ENCODE peak calls at places on chromosomes 1 and 21, in five cellular contexts. One of them, this sample, is unnamed. For H3K4me1, the result is how much of the 10 kb centered on the place peaks cover.

GRCh38 chr1:36497207-36497606 is 14.5 kb upstream of the CSF3R start:
- DNase-seq in upper lobe of left lung: no peak
- DNase-seq in uterus: no peak
- DNase-seq in DND-41: no peak
- DNase-seq in kidney: no peak
- DNase-seq in this sample: no peak

GRCh38 chr21:42021751-42022430 is 11.7 kb upstream of the ZBTB21 start:
- DNase-seq in upper lobe of left lung: no peak
- DNase-seq in uterus: no peak
- DNase-seq in DND-41: no peak
- DNase-seq in kidney: no peak
- DNase-seq in this sample: no peak

GRCh38 chr1:242425232-242425631 is 99.3 kb downstream of the PLD5 start:
- DNase-seq in uterus: no peak
- DNase-seq in upper lobe of left lung: no peak
- DNase-seq in DND-41: no peak
- DNase-seq in kidney: no peak
- DNase-seq in this sample: no peak

GRCh38 chr1:83508485-83509151 is 490.3 kb downstream of the TTLL7 start:
- DNase-seq in DND-41: peak
- DNase-seq in kidney: no peak
- DNase-seq in upper lobe of left lung: no peak
- DNase-seq in uterus: peak
- DNase-seq in this sample: no peak

GRCh38 chr1:76129731-76130130 is 55.2 kb downstream of the ST6GALNAC3 start:
- DNase-seq in uterus: no peak
- DNase-seq in DND-41: no peak
- DNase-seq in kidney: no peak
- DNase-seq in upper lobe of left lung: no peak
- DNase-seq in this sample: no peak

GRCh38 chr1:198918920-198919319 is 280.1 kb downstream of the PTPRC start:
- DNase-seq in kidney: no peak
- DNase-seq in upper lobe of left lung: no peak
- DNase-seq in uterus: no peak
- DNase-seq in DND-41: no peak
- DNase-seq in this sample: no peak

GRCh38 chr1:91682882-91683597 is 182.4 kb downstream of the CDC7 start:
- DNase-seq in upper lobe of left lung: no peak
- DNase-seq in uterus: no peak
- DNase-seq in DND-41: no peak
- DNase-seq in kidney: no peak
- DNase-seq in this sample: no peak

GRCh38 chr21:30842990-30843389 is 13.4 kb upstream of the KRTAP7-1 start:
- DNase-seq in DND-41: no peak
- DNase-seq in upper lobe of left lung: no peak
- DNase-seq in uterus: no peak
- DNase-seq in kidney: no peak
- DNase-seq in this sample: no peak

GRCh38 chr1:92538413-92539061 is 51.8 kb upstream of the GFI1 start:
- DNase-seq in upper lobe of left lung: no peak
- DNase-seq in uterus: no peak
- DNase-seq in kidney: no peak
- DNase-seq in DND-41: no peak
- DNase-seq in this sample: no peak

GRCh38 chr1:156572663-156573018 is 276 bp upstream of the IQGAP3 start:
- DNase-seq in DND-41: no peak
- DNase-seq in kidney: no peak
- DNase-seq in uterus: no peak
- DNase-seq in upper lobe of left lung: no peak
- DNase-seq in this sample: no peak

GRCh38 chr21:25456672-25457071 is 150.6 kb downstream of the MRPL39 start:
- DNase-seq in uterus: no peak
- DNase-seq in DND-41: no peak
- DNase-seq in kidney: no peak
- DNase-seq in upper lobe of left lung: no peak
- DNase-seq in this sample: no peak

GRCh38 chr1:234507626-234508387 is 28.8 kb upstream of the TARBP1 start:
- DNase-seq in uterus: no peak
- DNase-seq in kidney: no peak
- DNase-seq in upper lobe of left lung: no peak
- DNase-seq in DND-41: no peak
- DNase-seq in this sample: no peak

GRCh38 chr1:168960595-168960994 is 145.9 kb upstream of the ATP1B1 start:
- DNase-seq in DND-41: no peak
- DNase-seq in upper lobe of left lung: no peak
- DNase-seq in kidney: no peak
- DNase-seq in uterus: no peak
- DNase-seq in this sample: no peak

GRCh38 chr1:44036409-44037111 is 5.3 kb upstream of the SLC6A9 start:
- DNase-seq in upper lobe of left lung: peak
- DNase-seq in uterus: peak
- DNase-seq in kidney: no peak
- DNase-seq in DND-41: peak
- DNase-seq in this sample: peak

GRCh38 chr1:118223426-118223825 is 38.4 kb upstream of the SPAG17 start:
- DNase-seq in DND-41: no peak
- DNase-seq in uterus: no peak
- DNase-seq in kidney: no peak
- DNase-seq in upper lobe of left lung: no peak
- DNase-seq in this sample: peak

GRCh38 chr1:241837901-241838300 is 10.1 kb upstream of the EXO1 start:
- DNase-seq in uterus: no peak
- DNase-seq in kidney: no peak
- DNase-seq in DND-41: no peak
- DNase-seq in upper lobe of left lung: no peak
- DNase-seq in this sample: no peak

GRCh38 chr1:7255303-7256058 is 470.2 kb downstream of the CAMTA1 start:
- DNase-seq in kidney: no peak
- DNase-seq in uterus: no peak
- DNase-seq in upper lobe of left lung: no peak
- DNase-seq in DND-41: no peak
- DNase-seq in this sample: no peak

GRCh38 chr1:51314974-51315373 is 15.4 kb downstream of the TTC39A start:
- DNase-seq in upper lobe of left lung: peak
- DNase-seq in DND-41: no peak
- DNase-seq in kidney: peak
- DNase-seq in uterus: no peak
- DNase-seq in this sample: no peak

GRCh38 chr1:197911857-197912696 is 5.1 kb upstream of the LHX9 start:
- DNase-seq in DND-41: no peak
- DNase-seq in upper lobe of left lung: no peak
- DNase-seq in kidney: no peak
- DNase-seq in uterus: no peak
- DNase-seq in this sample: no peak

GRCh38 chr21:36122977-36123376 is 11.9 kb upstream of the CBR3 start:
- DNase-seq in upper lobe of left lung: no peak
- DNase-seq in kidney: no peak
- DNase-seq in DND-41: no peak
- DNase-seq in uterus: no peak
- DNase-seq in this sample: no peak

GRCh38 chr1:169692766-169693460 is 18.5 kb downstream of the SELL start:
- DNase-seq in uterus: no peak
- DNase-seq in upper lobe of left lung: no peak
- DNase-seq in kidney: no peak
- DNase-seq in DND-41: peak
- DNase-seq in this sample: no peak

GRCh38 chr21:45455321-45456013 is 50.5 kb downstream of the COL18A1 start:
- DNase-seq in upper lobe of left lung: no peak
- DNase-seq in kidney: peak
- DNase-seq in uterus: no peak
- DNase-seq in DND-41: no peak
- DNase-seq in this sample: peak

GRCh38 chr21:45457161-45457831 is 52.3 kb downstream of the COL18A1 start:
- DNase-seq in uterus: no peak
- DNase-seq in kidney: peak
- DNase-seq in upper lobe of left lung: no peak
- DNase-seq in DND-41: no peak
- DNase-seq in this sample: no peak

GRCh38 chr21:45457832-45458172 is 52.8 kb downstream of the COL18A1 start:
- DNase-seq in DND-41: no peak
- DNase-seq in kidney: peak
- DNase-seq in uterus: no peak
- DNase-seq in upper lobe of left lung: no peak
- DNase-seq in this sample: peak

GRCh38 chr21:45456014-45456835 is 51.3 kb downstream of the COL18A1 start:
- DNase-seq in upper lobe of left lung: no peak
- DNase-seq in uterus: no peak
- DNase-seq in DND-41: no peak
- DNase-seq in kidney: peak
- DNase-seq in this sample: peak

DNA sequence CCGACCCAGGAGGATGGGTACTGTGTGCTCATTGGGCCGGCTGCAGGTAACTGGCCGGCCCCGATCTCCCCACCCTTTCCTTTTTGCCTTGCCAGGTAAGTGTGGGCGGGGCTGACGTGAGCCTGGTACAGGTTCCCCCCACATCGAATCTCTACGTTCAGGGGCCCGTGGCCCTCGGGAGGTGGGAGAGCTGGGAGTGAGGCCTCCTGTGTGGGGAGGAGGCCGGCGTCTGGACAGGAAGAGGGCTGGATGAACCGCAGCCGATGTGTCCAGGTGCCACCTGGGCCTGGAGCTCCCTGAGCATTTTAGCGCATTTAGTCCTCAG is 51.8 kb downstream of the COL18A1 start:
- DNase-seq in upper lobe of left lung: no peak
- DNase-seq in uterus: no peak
- DNase-seq in kidney: peak
- DNase-seq in DND-41: no peak
- DNase-seq in this sample: no peak
- H3K4me1 ChIP-seq in upper lobe of left lung: under half
- H3K4me1 ChIP-seq in uterus: under half
- H3K4me1 ChIP-seq in kidney: under half
- H3K4me1 ChIP-seq in DND-41: under half
- H3K4me1 ChIP-seq in this sample: under half

DNA sequence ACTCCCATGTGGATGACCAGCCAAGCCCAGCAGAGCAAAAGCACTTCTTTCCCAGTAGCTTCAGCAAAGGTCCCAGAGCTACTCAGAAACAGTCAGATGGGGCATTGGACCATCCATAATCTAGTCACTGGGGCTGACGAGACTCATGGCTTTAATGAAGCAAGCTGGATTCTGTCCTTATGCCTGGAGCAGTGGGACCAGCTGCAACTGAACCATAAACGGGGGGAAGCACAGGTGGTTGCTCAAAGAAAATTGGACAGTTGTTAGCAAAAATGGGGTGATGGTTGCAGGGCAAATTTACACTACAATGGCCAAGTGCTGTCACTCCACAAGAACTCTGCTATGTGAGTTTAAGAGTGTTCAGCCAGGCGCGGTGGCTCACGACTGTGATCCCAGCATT is 17.4 kb upstream of the FASLG start:
- DNase-seq in uterus: no peak
- DNase-seq in DND-41: no peak
- DNase-seq in kidney: no peak
- DNase-seq in upper lobe of left lung: no peak
- DNase-seq in this sample: no peak
- H3K4me1 ChIP-seq in uterus: under half
- H3K4me1 ChIP-seq in DND-41: half or more
- H3K4me1 ChIP-seq in kidney: under half
- H3K4me1 ChIP-seq in upper lobe of left lung: under half
- H3K4me1 ChIP-seq in this sample: under half

DNA sequence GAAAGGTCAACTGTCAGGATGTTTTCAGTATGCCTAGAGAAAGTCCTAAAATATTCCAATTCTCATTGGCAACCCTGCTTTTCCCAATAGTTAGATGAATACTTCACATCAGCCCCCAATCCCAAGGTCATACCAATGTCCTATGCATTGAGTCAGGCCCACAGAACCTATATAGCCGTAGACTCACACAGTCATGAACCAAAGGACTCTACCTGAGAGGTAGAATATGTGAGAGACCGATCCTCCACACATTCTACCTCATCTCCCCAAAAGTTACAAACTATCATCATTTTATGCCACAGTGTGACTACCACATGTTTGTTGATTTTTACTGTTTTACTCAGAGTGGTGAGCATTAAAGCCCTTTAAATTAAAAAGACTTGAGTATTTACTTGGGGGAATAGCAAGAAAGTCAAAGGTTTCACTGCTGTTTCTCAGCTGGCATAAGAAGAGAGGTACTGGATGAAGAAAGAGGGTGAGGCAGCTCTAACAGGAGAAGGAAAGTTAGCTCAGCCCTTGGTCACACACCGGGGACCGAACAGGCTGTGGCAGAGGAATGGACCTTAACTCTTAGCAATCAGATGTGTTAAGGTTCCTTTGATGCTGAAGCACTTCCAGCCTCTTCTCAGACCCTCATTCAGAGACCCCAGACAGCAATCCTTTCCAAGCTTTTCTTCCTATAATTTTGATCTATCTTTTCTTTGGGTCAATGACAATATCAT is 930 bp downstream of the CD48 start:
- DNase-seq in upper lobe of left lung: no peak
- DNase-seq in uterus: no peak
- DNase-seq in DND-41: no peak
- DNase-seq in kidney: no peak
- DNase-seq in this sample: no peak
- H3K4me1 ChIP-seq in upper lobe of left lung: under half
- H3K4me1 ChIP-seq in uterus: under half
- H3K4me1 ChIP-seq in DND-41: half or more
- H3K4me1 ChIP-seq in kidney: under half
- H3K4me1 ChIP-seq in this sample: under half

GRCh38 chr1:165112260-165112659 is 244.3 kb downstream of the LMX1A start:
- DNase-seq in uterus: no peak
- DNase-seq in kidney: no peak
- DNase-seq in DND-41: no peak
- DNase-seq in upper lobe of left lung: no peak
- DNase-seq in this sample: no peak
- H3K4me1 ChIP-seq in uterus: under half
- H3K4me1 ChIP-seq in kidney: under half
- H3K4me1 ChIP-seq in DND-41: under half
- H3K4me1 ChIP-seq in upper lobe of left lung: under half
- H3K4me1 ChIP-seq in this sample: under half

GRCh38 chr1:145953861-145954260 is 4.0 kb downstream of the LIX1L start:
- DNase-seq in uterus: no peak
- DNase-seq in upper lobe of left lung: no peak
- DNase-seq in DND-41: no peak
- DNase-seq in kidney: no peak
- DNase-seq in this sample: no peak
- H3K4me1 ChIP-seq in uterus: under half
- H3K4me1 ChIP-seq in upper lobe of left lung: half or more
- H3K4me1 ChIP-seq in DND-41: under half
- H3K4me1 ChIP-seq in kidney: under half
- H3K4me1 ChIP-seq in this sample: half or more